ENCODE peak calls at places on chromosome 12, in ten cellular contexts. C, D, W, A, S, U, Y, F, O and X are unnamed samples.
A peak's percentile ranks its signal among the peaks of the same experiment; 100 is the strongest.

GRCh38 chr12:113232232-113232615 is 11.0 kb downstream of the TPCN1 start:
- DNase-seq in D (no peak), Y (no peak), A (no peak), S (no peak), W (no peak), O (no peak), U (no peak), F (peak; percentile 53), C (no peak), X (no peak)

GRCh38 chr12:100289011-100289410 is 22.0 kb downstream of the SCYL2 start:
- DNase-seq in S (no peak), D (no peak), Y (no peak), U (no peak), O (no peak), F (no peak), W (no peak), A (no peak), C (no peak), X (no peak)

GRCh38 chr12:42695490-42695995 is 106.0 kb upstream of the PRICKLE1 start:
- DNase-seq in Y (no peak), W (no peak), U (no peak), F (no peak), O (no peak), A (no peak), D (no peak), S (no peak), C (no peak), X (no peak)

GRCh38 chr12:72282721-72283120 is 10.6 kb downstream of the TRHDE start:
- DNase-seq in O (no peak), W (no peak), A (peak; percentile 56), S (peak; percentile 51), D (no peak), F (no peak), Y (no peak), U (no peak), C (no peak), X (no peak)

GRCh38 chr12:65699251-65699650 is 125.0 kb upstream of the HMGA2 start:
- DNase-seq in Y (no peak), U (peak; percentile 29), D (no peak), A (peak; percentile 38), C (no peak), O (no peak), F (no peak), W (no peak), S (peak; percentile 54), X (no peak)

GRCh38 chr12:14689996-14690395 is 6.4 kb downstream of the GUCY2C start:
- DNase-seq in F (no peak), D (no peak), C (no peak), Y (no peak), W (no peak), S (no peak), U (no peak), A (no peak), O (no peak), X (no peak)

GRCh38 chr12:46395308-46395707 is 22.7 kb upstream of the SLC38A2 start:
- DNase-seq in U (no peak), W (no peak), O (no peak), C (no peak), F (no peak), D (no peak), Y (no peak), S (no peak), A (no peak), X (no peak)

GRCh38 chr12:25785164-25785563 is 173.3 kb upstream of the RASSF8 start:
- DNase-seq in O (no peak), S (no peak), A (no peak), U (no peak), F (no peak), D (no peak), Y (no peak), C (no peak), W (no peak), X (no peak)

GRCh38 chr12:127393896-127394295 is 873.1 kb upstream of the TMEM132C start:
- DNase-seq in O (no peak), D (no peak), F (no peak), U (no peak), S (peak; percentile 86), Y (no peak), C (no peak), W (no peak), A (peak; percentile 91), X (no peak)

GRCh38 chr12:76720068-76720467 is 43.8 kb upstream of the ZDHHC17 start:
- DNase-seq in O (no peak), Y (no peak), U (no peak), S (peak; percentile 65), F (no peak), A (peak; percentile 92), C (no peak), D (no peak), W (peak; percentile 57), X (no peak)

GRCh38 chr12:13008741-13009380 is 8.8 kb upstream of the HEBP1 start:
- DNase-seq in Y (no peak), A (peak; percentile 20), S (no peak), C (no peak), W (no peak), O (no peak), D (no peak), U (no peak), F (no peak), X (no peak)

GRCh38 chr12:132766380-132767085 is 4.9 kb upstream of the ANKLE2 start:
- DNase-seq in Y (peak; percentile 87), O (no peak), C (no peak), F (no peak), A (peak; percentile 43), D (no peak), U (no peak), S (no peak), W (no peak), X (no peak)

GRCh38 chr12:42410345-42410744 is 84.4 kb downstream of the PPHLN1 start:
- DNase-seq in D (no peak), F (no peak), O (no peak), C (no peak), Y (no peak), A (peak; percentile 41), U (no peak), W (no peak), S (no peak), X (no peak)

GRCh38 chr12:64392221-64392620 is 1.7 kb upstream of the C12orf56 start:
- DNase-seq in A (peak; percentile 42), Y (no peak), O (no peak), C (no peak), W (no peak), U (peak; percentile 20), D (peak; percentile 21), S (peak; percentile 30), F (no peak), X (peak; percentile 28)

GRCh38 chr12:111030800-111031199 is 110.4 kb upstream of the MYL2 start:
- DNase-seq in C (no peak), S (no peak), F (no peak), W (no peak), Y (no peak), U (no peak), O (no peak), A (no peak), D (no peak), X (no peak)

GRCh38 chr12:121277367-121277744 is 19.2 kb downstream of the CAMKK2 start:
- DNase-seq in S (no peak), U (no peak), F (no peak), W (no peak), D (no peak), A (no peak), Y (no peak), C (no peak), O (no peak), X (no peak)

GRCh38 chr12:46043972-46044520 is 53.7 kb upstream of the SCAF11 start:
- DNase-seq in O (no peak), F (no peak), A (no peak), C (no peak), D (no peak), Y (no peak), S (no peak), W (no peak), U (no peak), X (no peak)

GRCh38 chr12:92735131-92735721 is 32.4 kb downstream of the PLEKHG7 start:
- DNase-seq in Y (no peak), C (no peak), D (no peak), W (peak; percentile 72), A (peak; percentile 94), F (no peak), S (peak; percentile 65), U (no peak), O (no peak), X (peak; percentile 61)

GRCh38 chr12:26122681-26123481 is 2.0 kb downstream of the BHLHE41 start:
- DNase-seq in F (peak; percentile 92), O (peak; percentile 73), U (peak; percentile 82), S (peak; percentile 80), Y (peak; percentile 93), D (no peak), C (peak; percentile 74), A (peak; percentile 88), W (peak; percentile 63), X (no peak)

GRCh38 chr12:92080390-92081285 is 65.0 kb downstream of the BTG1 start:
- DNase-seq in Y (no peak), D (no peak), C (no peak), F (no peak), S (peak; percentile 92), U (peak; percentile 36), O (no peak), A (peak; percentile 94), W (peak; percentile 99), X (no peak)

GRCh38 chr12:64010069-64010686 is 165.7 kb downstream of the SRGAP1 start:
- DNase-seq in D (no peak), F (no peak), O (no peak), W (no peak), C (no peak), S (peak; percentile 37), Y (no peak), U (no peak), A (peak; percentile 95), X (peak; percentile 64)

GRCh38 chr12:75489613-75490210 is 9.2 kb downstream of the GLIPR1 start:
- DNase-seq in S (peak; percentile 76), A (peak; percentile 75), O (no peak), F (no peak), U (peak; percentile 3), Y (no peak), W (no peak), D (no peak), C (no peak), X (no peak)

GRCh38 chr12:68538722-68539614 is 71.7 kb upstream of the RAP1B start:
- DNase-seq in A (peak; percentile 85), C (no peak), Y (no peak), U (peak; percentile 53), W (no peak), S (no peak), O (no peak), D (peak; percentile 42), F (peak; percentile 80), X (peak; percentile 56)

GRCh38 chr12:19048943-19049342 is 80.6 kb upstream of the PLEKHA5 start:
- DNase-seq in A (peak; percentile 46), W (no peak), F (no peak), Y (no peak), C (no peak), D (no peak), O (no peak), U (no peak), S (peak; percentile 19), X (no peak)

GRCh38 chr12:119229837-119230236 is 51.1 kb downstream of the HSPB8 start:
- DNase-seq in C (peak; percentile 7), D (no peak), O (peak; percentile 59), S (no peak), F (no peak), W (no peak), A (peak; percentile 35), Y (no peak), U (no peak), X (peak; percentile 68)

GRCh38 chr12:96427269-96427729 is 27.1 kb upstream of the CDK17 start:
- DNase-seq in Y (peak; percentile 91), F (peak; percentile 87), W (peak; percentile 88), O (no peak), C (no peak), S (peak; percentile 99), U (peak; percentile 42), A (peak; percentile 100), D (no peak), X (peak; percentile 37)

GRCh38 chr12:89707623-89707991 is 1.0 kb downstream of the ATP2B1 start:
- DNase-seq in F (no peak), Y (no peak), A (no peak), C (no peak), O (peak; percentile 59), D (no peak), W (no peak), S (peak; percentile 14), U (no peak), X (no peak)

GRCh38 chr12:24991209-24992049 is 42.5 kb upstream of the BCAT1 start:
- DNase-seq in D (no peak), F (no peak), A (peak; percentile 46), O (no peak), S (peak; percentile 50), C (no peak), W (peak; percentile 49), Y (no peak), U (peak; percentile 88), X (peak; percentile 69)